ENCODE peak calls at places on chromosomes 12 and 14, in nine cellular contexts. One of them, this sample, is unnamed.

GRCh38 chr14:21680072-21680471 is 6.5 kb upstream of the OR4E1 start:
- DNase-seq in transverse colon: no peak
- DNase-seq in endothelial cell of umbilical vein: peak; percentile 50
- DNase-seq in ovary: no peak
- DNase-seq in tibial nerve: no peak
- DNase-seq in esophagus squamous epithelium: no peak
- DNase-seq in prostate gland: no peak
- DNase-seq in esophagus muscularis mucosa: no peak
- DNase-seq in heart left ventricle: no peak
- DNase-seq in this sample: no peak

GRCh38 chr14:63752449-63753169 is 24.7 kb upstream of the SGPP1 start:
- DNase-seq in transverse colon: no peak
- DNase-seq in endothelial cell of umbilical vein: no peak
- DNase-seq in ovary: no peak
- DNase-seq in tibial nerve: no peak
- DNase-seq in esophagus squamous epithelium: no peak
- DNase-seq in prostate gland: no peak
- DNase-seq in esophagus muscularis mucosa: no peak
- DNase-seq in heart left ventricle: peak; percentile 31
- DNase-seq in this sample: no peak

GRCh38 chr14:69685217-69685616 is 73.8 kb downstream of the SUSD6 start:
- DNase-seq in transverse colon: no peak
- DNase-seq in endothelial cell of umbilical vein: peak; percentile 49
- DNase-seq in ovary: no peak
- DNase-seq in tibial nerve: no peak
- DNase-seq in esophagus squamous epithelium: no peak
- DNase-seq in prostate gland: no peak
- DNase-seq in esophagus muscularis mucosa: no peak
- DNase-seq in heart left ventricle: no peak
- DNase-seq in this sample: no peak

GRCh38 chr14:96056509-96057422 is 17.6 kb downstream of the C14orf132 start:
- DNase-seq in transverse colon: no peak
- DNase-seq in endothelial cell of umbilical vein: no peak
- DNase-seq in ovary: no peak
- DNase-seq in tibial nerve: no peak
- DNase-seq in esophagus squamous epithelium: no peak
- DNase-seq in prostate gland: no peak
- DNase-seq in esophagus muscularis mucosa: no peak
- DNase-seq in heart left ventricle: no peak
- DNase-seq in this sample: peak; percentile 25

GRCh38 chr12:111275308-111275707 is 93.6 kb downstream of the PHETA1 start:
- DNase-seq in transverse colon: no peak
- DNase-seq in endothelial cell of umbilical vein: no peak
- DNase-seq in ovary: no peak
- DNase-seq in tibial nerve: no peak
- DNase-seq in esophagus squamous epithelium: no peak
- DNase-seq in prostate gland: no peak
- DNase-seq in esophagus muscularis mucosa: no peak
- DNase-seq in heart left ventricle: no peak
- DNase-seq in this sample: no peak

GRCh38 chr12:105419606-105420005 is 89.1 kb downstream of the C12orf75 start:
- DNase-seq in transverse colon: no peak
- DNase-seq in endothelial cell of umbilical vein: no peak
- DNase-seq in ovary: no peak
- DNase-seq in tibial nerve: no peak
- DNase-seq in esophagus squamous epithelium: no peak
- DNase-seq in prostate gland: no peak
- DNase-seq in esophagus muscularis mucosa: no peak
- DNase-seq in heart left ventricle: no peak
- DNase-seq in this sample: no peak

GRCh38 chr14:81625343-81625742 is 91.7 kb upstream of the SEL1L start:
- DNase-seq in transverse colon: no peak
- DNase-seq in endothelial cell of umbilical vein: no peak
- DNase-seq in ovary: no peak
- DNase-seq in tibial nerve: no peak
- DNase-seq in esophagus squamous epithelium: no peak
- DNase-seq in prostate gland: no peak
- DNase-seq in esophagus muscularis mucosa: no peak
- DNase-seq in heart left ventricle: no peak
- DNase-seq in this sample: no peak

GRCh38 chr12:6434205-6435180 is 10.3 kb upstream of the CD27 start:
- DNase-seq in transverse colon: no peak
- DNase-seq in endothelial cell of umbilical vein: no peak
- DNase-seq in ovary: no peak
- DNase-seq in tibial nerve: no peak
- DNase-seq in esophagus squamous epithelium: no peak
- DNase-seq in prostate gland: no peak
- DNase-seq in esophagus muscularis mucosa: no peak
- DNase-seq in heart left ventricle: no peak
- DNase-seq in this sample: no peak

GRCh38 chr12:46546634-46547273 is 174.2 kb upstream of the SLC38A2 start:
- DNase-seq in transverse colon: no peak
- DNase-seq in endothelial cell of umbilical vein: no peak
- DNase-seq in ovary: no peak
- DNase-seq in tibial nerve: no peak
- DNase-seq in esophagus squamous epithelium: no peak
- DNase-seq in prostate gland: no peak
- DNase-seq in esophagus muscularis mucosa: no peak
- DNase-seq in heart left ventricle: no peak
- DNase-seq in this sample: no peak

GRCh38 chr12:49588281-49588680 is 17.2 kb downstream of the FAM186B start:
- DNase-seq in transverse colon: no peak
- DNase-seq in endothelial cell of umbilical vein: no peak
- DNase-seq in ovary: no peak
- DNase-seq in tibial nerve: no peak
- DNase-seq in esophagus squamous epithelium: no peak
- DNase-seq in prostate gland: no peak
- DNase-seq in esophagus muscularis mucosa: no peak
- DNase-seq in heart left ventricle: no peak
- DNase-seq in this sample: no peak

GRCh38 chr12:121520586-121521086 is 60.2 kb downstream of the KDM2B start:
- DNase-seq in transverse colon: no peak
- DNase-seq in endothelial cell of umbilical vein: no peak
- DNase-seq in ovary: no peak
- DNase-seq in tibial nerve: no peak
- DNase-seq in esophagus squamous epithelium: no peak
- DNase-seq in prostate gland: no peak
- DNase-seq in esophagus muscularis mucosa: no peak
- DNase-seq in heart left ventricle: no peak
- DNase-seq in this sample: no peak

GRCh38 chr12:58575281-58575680 is 345.0 kb downstream of the LRIG3 start:
- DNase-seq in transverse colon: no peak
- DNase-seq in endothelial cell of umbilical vein: peak; percentile 32
- DNase-seq in ovary: no peak
- DNase-seq in tibial nerve: no peak
- DNase-seq in esophagus squamous epithelium: no peak
- DNase-seq in prostate gland: no peak
- DNase-seq in esophagus muscularis mucosa: no peak
- DNase-seq in heart left ventricle: no peak
- DNase-seq in this sample: no peak

GRCh38 chr14:34906287-34906686 is 31.1 kb upstream of the BAZ1A start:
- DNase-seq in transverse colon: no peak
- DNase-seq in endothelial cell of umbilical vein: no peak
- DNase-seq in ovary: no peak
- DNase-seq in tibial nerve: no peak
- DNase-seq in esophagus squamous epithelium: no peak
- DNase-seq in prostate gland: peak; percentile 24
- DNase-seq in esophagus muscularis mucosa: no peak
- DNase-seq in heart left ventricle: no peak
- DNase-seq in this sample: no peak

GRCh38 chr12:93591137-93591868 is 18.8 kb downstream of the SOCS2 start:
- DNase-seq in transverse colon: peak; percentile 72
- DNase-seq in endothelial cell of umbilical vein: peak; percentile 47
- DNase-seq in ovary: peak; percentile 59
- DNase-seq in tibial nerve: peak; percentile 49
- DNase-seq in esophagus squamous epithelium: peak; percentile 17
- DNase-seq in prostate gland: peak; percentile 60
- DNase-seq in esophagus muscularis mucosa: peak; percentile 94
- DNase-seq in heart left ventricle: peak; percentile 89
- DNase-seq in this sample: peak; percentile 91
- TF ChIP-seq POLR2A in transverse colon: peak; percentile 49
- TF ChIP-seq POLR2A in endothelial cell of umbilical vein: no peak
- TF ChIP-seq POLR2A in ovary: no peak
- TF ChIP-seq POLR2A in tibial nerve: peak; percentile 35
- TF ChIP-seq POLR2A in esophagus squamous epithelium: peak; percentile 54
- TF ChIP-seq POLR2A in prostate gland: peak; percentile 32
- TF ChIP-seq POLR2A in esophagus muscularis mucosa: peak; percentile 8
- TF ChIP-seq POLR2A in heart left ventricle: no peak
- TF ChIP-seq POLR2A in this sample: no peak

DNA sequence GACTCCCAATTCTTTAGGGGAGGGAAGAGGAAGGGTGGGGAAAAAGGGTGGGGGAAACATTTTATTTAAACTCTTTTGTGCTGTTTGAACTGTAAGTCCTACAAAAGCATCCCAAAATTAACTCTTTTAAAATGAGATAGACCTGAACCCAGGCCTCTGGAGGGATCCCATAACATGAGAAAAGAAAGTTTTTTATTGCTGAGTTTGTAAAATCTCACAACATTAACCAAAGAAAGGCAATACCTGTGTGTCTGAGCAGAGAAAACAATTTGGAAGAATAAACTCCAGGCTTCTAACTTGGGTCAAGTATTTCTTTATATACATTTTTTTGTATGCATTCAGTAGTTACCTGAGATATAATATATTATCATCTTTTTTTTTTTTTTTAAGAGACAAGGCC is 107.1 kb downstream of the KSR2 start:
- DNase-seq in transverse colon: no peak
- DNase-seq in endothelial cell of umbilical vein: no peak
- DNase-seq in ovary: no peak
- DNase-seq in tibial nerve: no peak
- DNase-seq in esophagus squamous epithelium: no peak
- DNase-seq in prostate gland: no peak
- DNase-seq in esophagus muscularis mucosa: no peak
- DNase-seq in heart left ventricle: no peak
- DNase-seq in this sample: no peak
- H3K27me3 ChIP-seq in transverse colon: no peaks in the 10 kb centered on the region
- H3K27me3 ChIP-seq in endothelial cell of umbilical vein: no peaks in the 10 kb centered on the region
- H3K27me3 ChIP-seq in ovary: no peaks in the 10 kb centered on the region
- H3K27me3 ChIP-seq in tibial nerve: no peaks in the 10 kb centered on the region
- H3K27me3 ChIP-seq in esophagus squamous epithelium: no peaks in the 10 kb centered on the region
- H3K27me3 ChIP-seq in prostate gland: no peaks in the 10 kb centered on the region
- H3K27me3 ChIP-seq in esophagus muscularis mucosa: peaks cover 39% of the 10 kb centered on the region
- H3K27me3 ChIP-seq in heart left ventricle: peaks cover 3% of the 10 kb centered on the region
- H3K27me3 ChIP-seq in this sample: no peaks in the 10 kb centered on the region

GRCh38 chr14:91253795-91254323 is 9.4 kb upstream of the GPR68 start:
- DNase-seq in transverse colon: no peak
- DNase-seq in endothelial cell of umbilical vein: no peak
- DNase-seq in ovary: peak; percentile 29
- DNase-seq in tibial nerve: no peak
- DNase-seq in esophagus squamous epithelium: no peak
- DNase-seq in prostate gland: no peak
- DNase-seq in esophagus muscularis mucosa: no peak
- DNase-seq in heart left ventricle: no peak
- DNase-seq in this sample: peak; percentile 82

GRCh38 chr14:91255026-91255695 is 10.7 kb upstream of the GPR68 start:
- DNase-seq in transverse colon: no peak
- DNase-seq in endothelial cell of umbilical vein: no peak
- DNase-seq in ovary: no peak
- DNase-seq in tibial nerve: no peak
- DNase-seq in esophagus squamous epithelium: no peak
- DNase-seq in prostate gland: no peak
- DNase-seq in esophagus muscularis mucosa: no peak
- DNase-seq in heart left ventricle: no peak
- DNase-seq in this sample: no peak

GRCh38 chr14:91254456-91254855 is 10.0 kb upstream of the GPR68 start:
- DNase-seq in transverse colon: no peak
- DNase-seq in endothelial cell of umbilical vein: no peak
- DNase-seq in ovary: no peak
- DNase-seq in tibial nerve: no peak
- DNase-seq in esophagus squamous epithelium: no peak
- DNase-seq in prostate gland: no peak
- DNase-seq in esophagus muscularis mucosa: no peak
- DNase-seq in heart left ventricle: no peak
- DNase-seq in this sample: no peak

GRCh38 chr14:91250912-91251311 is 6.4 kb upstream of the GPR68 start:
- DNase-seq in transverse colon: no peak
- DNase-seq in endothelial cell of umbilical vein: no peak
- DNase-seq in ovary: no peak
- DNase-seq in tibial nerve: no peak
- DNase-seq in esophagus squamous epithelium: no peak
- DNase-seq in prostate gland: no peak
- DNase-seq in esophagus muscularis mucosa: no peak
- DNase-seq in heart left ventricle: no peak
- DNase-seq in this sample: no peak

GRCh38 chr14:91252901-91253794 is 8.6 kb upstream of the GPR68 start:
- DNase-seq in transverse colon: peak; percentile 63
- DNase-seq in endothelial cell of umbilical vein: no peak
- DNase-seq in ovary: peak; percentile 50
- DNase-seq in tibial nerve: no peak
- DNase-seq in esophagus squamous epithelium: no peak
- DNase-seq in prostate gland: peak; percentile 44
- DNase-seq in esophagus muscularis mucosa: no peak
- DNase-seq in heart left ventricle: peak; percentile 46
- DNase-seq in this sample: peak; percentile 91
- TF ChIP-seq POLR2A in transverse colon: no peak
- TF ChIP-seq POLR2A in endothelial cell of umbilical vein: no peak
- TF ChIP-seq POLR2A in ovary: no peak
- TF ChIP-seq POLR2A in tibial nerve: no peak
- TF ChIP-seq POLR2A in esophagus squamous epithelium: peak; percentile 28
- TF ChIP-seq POLR2A in prostate gland: no peak
- TF ChIP-seq POLR2A in esophagus muscularis mucosa: no peak
- TF ChIP-seq POLR2A in heart left ventricle: no peak
- TF ChIP-seq POLR2A in this sample: no peak

GRCh38 chr12:27583981-27584380 is 60.0 kb downstream of the PPFIBP1 start:
- DNase-seq in transverse colon: no peak
- DNase-seq in endothelial cell of umbilical vein: no peak
- DNase-seq in ovary: no peak
- DNase-seq in tibial nerve: no peak
- DNase-seq in esophagus squamous epithelium: no peak
- DNase-seq in prostate gland: no peak
- DNase-seq in esophagus muscularis mucosa: no peak
- DNase-seq in heart left ventricle: no peak
- DNase-seq in this sample: no peak
- H3K27me3 ChIP-seq in transverse colon: no peaks in the 10 kb centered on the region
- H3K27me3 ChIP-seq in endothelial cell of umbilical vein: no peaks in the 10 kb centered on the region
- H3K27me3 ChIP-seq in ovary: no peaks in the 10 kb centered on the region
- H3K27me3 ChIP-seq in tibial nerve: no peaks in the 10 kb centered on the region
- H3K27me3 ChIP-seq in esophagus squamous epithelium: no peaks in the 10 kb centered on the region
- H3K27me3 ChIP-seq in prostate gland: no peaks in the 10 kb centered on the region
- H3K27me3 ChIP-seq in esophagus muscularis mucosa: no peaks in the 10 kb centered on the region
- H3K27me3 ChIP-seq in heart left ventricle: no peaks in the 10 kb centered on the region
- H3K27me3 ChIP-seq in this sample: no peaks in the 10 kb centered on the region

GRCh38 chr12:11653215-11653753 is 3.8 kb downstream of the ETV6 start:
- DNase-seq in transverse colon: peak; percentile 17
- DNase-seq in endothelial cell of umbilical vein: peak; percentile 39
- DNase-seq in ovary: no peak
- DNase-seq in tibial nerve: no peak
- DNase-seq in esophagus squamous epithelium: no peak
- DNase-seq in prostate gland: no peak
- DNase-seq in esophagus muscularis mucosa: no peak
- DNase-seq in heart left ventricle: peak; percentile 38
- DNase-seq in this sample: no peak
- TF ChIP-seq POLR2A in transverse colon: no peak
- TF ChIP-seq POLR2A in endothelial cell of umbilical vein: no peak
- TF ChIP-seq POLR2A in ovary: no peak
- TF ChIP-seq POLR2A in tibial nerve: no peak
- TF ChIP-seq POLR2A in esophagus squamous epithelium: no peak
- TF ChIP-seq POLR2A in prostate gland: no peak
- TF ChIP-seq POLR2A in esophagus muscularis mucosa: no peak
- TF ChIP-seq POLR2A in heart left ventricle: no peak
- TF ChIP-seq POLR2A in this sample: no peak